ENCODE peak calls at places on chromosomes 4 and X, in nine cellular contexts. One of them, this sample, is unnamed.

GRCh38 chrX:153763989-153764755 is at the start of gene PLXNB3:
- DNase-seq in HEK293T: peak; percentile 80
- DNase-seq in activated CD4-positive, alpha-beta T cell treated with anti-CD3 and anti-CD28 coated beads, Interleukin-2, amount 50 U/mL, for 48 hours: peak; percentile 78
- DNase-seq in right atrium auricular region: peak; percentile 77
- DNase-seq in T-helper 2 cell: peak; percentile 56
- DNase-seq in COR-L47: peak; percentile 68
- DNase-seq in stimulated activated CD4-positive, alpha-beta T cell treated with anti-CD3 and anti-CD28 coated beads, Interleukin-2, amount 100 ng/mL, for 48 hours: peak; percentile 65
- DNase-seq in GM10248: peak; percentile 82
- DNase-seq in NCI-H2171 treated with DMSO at 0.1 percent for 48 hours: peak; percentile 71
- DNase-seq in this sample: peak; percentile 57

GRCh38 chrX:74343970-74344622 is 40.1 kb downstream of the ZCCHC13 start:
- DNase-seq in GM10248: peak; percentile 35
- DNase-seq in stimulated activated CD4-positive, alpha-beta T cell treated with anti-CD3 and anti-CD28 coated beads, Interleukin-2, amount 100 ng/mL, for 48 hours: peak; percentile 37
- DNase-seq in activated CD4-positive, alpha-beta T cell treated with anti-CD3 and anti-CD28 coated beads, Interleukin-2, amount 50 U/mL, for 48 hours: peak; percentile 27
- DNase-seq in right atrium auricular region: peak; percentile 64
- DNase-seq in NCI-H2171 treated with DMSO at 0.1 percent for 48 hours: peak; percentile 79
- DNase-seq in COR-L47: peak; percentile 68
- DNase-seq in T-helper 2 cell: peak; percentile 50
- DNase-seq in HEK293T: peak; percentile 94
- DNase-seq in this sample: no peak

GRCh38 chrX:79133897-79134296 is 10.6 kb upstream of the GPR174 start:
- DNase-seq in T-helper 2 cell: peak; percentile 63
- DNase-seq in NCI-H2171 treated with DMSO at 0.1 percent for 48 hours: no peak
- DNase-seq in COR-L47: no peak
- DNase-seq in GM10248: no peak
- DNase-seq in stimulated activated CD4-positive, alpha-beta T cell treated with anti-CD3 and anti-CD28 coated beads, Interleukin-2, amount 100 ng/mL, for 48 hours: no peak
- DNase-seq in activated CD4-positive, alpha-beta T cell treated with anti-CD3 and anti-CD28 coated beads, Interleukin-2, amount 50 U/mL, for 48 hours: no peak
- DNase-seq in HEK293T: no peak
- DNase-seq in right atrium auricular region: no peak
- DNase-seq in this sample: no peak

GRCh38 chr4:40514409-40515025 is 115.1 kb downstream of the RBM47 start:
- DNase-seq in right atrium auricular region: no peak
- DNase-seq in T-helper 2 cell: no peak
- DNase-seq in GM10248: no peak
- DNase-seq in NCI-H2171 treated with DMSO at 0.1 percent for 48 hours: no peak
- DNase-seq in COR-L47: no peak
- DNase-seq in stimulated activated CD4-positive, alpha-beta T cell treated with anti-CD3 and anti-CD28 coated beads, Interleukin-2, amount 100 ng/mL, for 48 hours: no peak
- DNase-seq in activated CD4-positive, alpha-beta T cell treated with anti-CD3 and anti-CD28 coated beads, Interleukin-2, amount 50 U/mL, for 48 hours: no peak
- DNase-seq in HEK293T: no peak
- DNase-seq in this sample: no peak

GRCh38 chr4:140427919-140428471 is 547 bp upstream of the CLGN start:
- DNase-seq in COR-L47: no peak
- DNase-seq in right atrium auricular region: no peak
- DNase-seq in GM10248: no peak
- DNase-seq in NCI-H2171 treated with DMSO at 0.1 percent for 48 hours: no peak
- DNase-seq in activated CD4-positive, alpha-beta T cell treated with anti-CD3 and anti-CD28 coated beads, Interleukin-2, amount 50 U/mL, for 48 hours: no peak
- DNase-seq in stimulated activated CD4-positive, alpha-beta T cell treated with anti-CD3 and anti-CD28 coated beads, Interleukin-2, amount 100 ng/mL, for 48 hours: no peak
- DNase-seq in T-helper 2 cell: no peak
- DNase-seq in HEK293T: no peak
- DNase-seq in this sample: no peak

GRCh38 chrX:153938226-153938786 is 3.5 kb upstream of the NAA10 start:
- DNase-seq in HEK293T: no peak
- DNase-seq in T-helper 2 cell: no peak
- DNase-seq in right atrium auricular region: no peak
- DNase-seq in stimulated activated CD4-positive, alpha-beta T cell treated with anti-CD3 and anti-CD28 coated beads, Interleukin-2, amount 100 ng/mL, for 48 hours: no peak
- DNase-seq in NCI-H2171 treated with DMSO at 0.1 percent for 48 hours: no peak
- DNase-seq in activated CD4-positive, alpha-beta T cell treated with anti-CD3 and anti-CD28 coated beads, Interleukin-2, amount 50 U/mL, for 48 hours: no peak
- DNase-seq in COR-L47: no peak
- DNase-seq in GM10248: no peak
- DNase-seq in this sample: no peak

GRCh38 chrX:39953879-39954278 is 143.9 kb downstream of the BCOR start:
- DNase-seq in NCI-H2171 treated with DMSO at 0.1 percent for 48 hours: no peak
- DNase-seq in activated CD4-positive, alpha-beta T cell treated with anti-CD3 and anti-CD28 coated beads, Interleukin-2, amount 50 U/mL, for 48 hours: no peak
- DNase-seq in HEK293T: peak; percentile 41
- DNase-seq in right atrium auricular region: no peak
- DNase-seq in T-helper 2 cell: no peak
- DNase-seq in stimulated activated CD4-positive, alpha-beta T cell treated with anti-CD3 and anti-CD28 coated beads, Interleukin-2, amount 100 ng/mL, for 48 hours: no peak
- DNase-seq in GM10248: no peak
- DNase-seq in COR-L47: peak; percentile 62
- DNase-seq in this sample: no peak

GRCh38 chrX:105765691-105766090 is 56.6 kb upstream of the NRK start:
- DNase-seq in COR-L47: no peak
- DNase-seq in activated CD4-positive, alpha-beta T cell treated with anti-CD3 and anti-CD28 coated beads, Interleukin-2, amount 50 U/mL, for 48 hours: no peak
- DNase-seq in right atrium auricular region: no peak
- DNase-seq in stimulated activated CD4-positive, alpha-beta T cell treated with anti-CD3 and anti-CD28 coated beads, Interleukin-2, amount 100 ng/mL, for 48 hours: no peak
- DNase-seq in NCI-H2171 treated with DMSO at 0.1 percent for 48 hours: no peak
- DNase-seq in T-helper 2 cell: no peak
- DNase-seq in GM10248: no peak
- DNase-seq in HEK293T: no peak
- DNase-seq in this sample: no peak